ENCODE peak calls at places on chromosome 10, in ten cellular contexts. N, G, D, I, M, W, E, L, O and Z are unnamed samples.

GRCh38 chr10:63573068-63573697 is 52.0 kb downstream of the REEP3 start:
- DNase-seq in N (peak; percentile 33), G (no peak), D (no peak), I (no peak), M (no peak), W (no peak), E (no peak), L (no peak), O (no peak), Z (no peak)

GRCh38 chr10:6108631-6109443 is 20.0 kb downstream of the RBM17 start:
- DNase-seq in N (peak; percentile 64), G (no peak), D (peak; percentile 42), I (peak; percentile 49), M (no peak), W (no peak), E (no peak), L (no peak), O (no peak), Z (no peak)

GRCh38 chr10:86970152-86970886 is 2.0 kb downstream of the ADIRF start:
- DNase-seq in N (no peak), G (peak; percentile 68), D (no peak), I (no peak), M (peak; percentile 91), W (peak; percentile 91), E (peak; percentile 94), L (peak; percentile 95), O (peak; percentile 54), Z (peak; percentile 87)

GRCh38 chr10:99740933-99741559 is 9.0 kb downstream of the CUTC start:
- DNase-seq in N (no peak), G (no peak), D (no peak), I (no peak), M (no peak), W (no peak), E (no peak), L (no peak), O (no peak), Z (no peak)

GRCh38 chr10:92076722-92077121 is 153.2 kb downstream of the BTAF1 start:
- DNase-seq in N (no peak), G (no peak), D (no peak), I (no peak), M (no peak), W (no peak), E (no peak), L (no peak), O (no peak), Z (no peak)

GRCh38 chr10:13165177-13165576 is 3.8 kb downstream of the MCM10 start:
- DNase-seq in N (no peak), G (no peak), D (no peak), I (no peak), M (no peak), W (no peak), E (no peak), L (no peak), O (no peak), Z (no peak)

GRCh38 chr10:126523071-126523470 is 134.8 kb upstream of the ADAM12 start:
- DNase-seq in N (no peak), G (no peak), D (no peak), I (no peak), M (no peak), W (no peak), E (no peak), L (no peak), O (no peak), Z (no peak)

GRCh38 chr10:5575482-5576153 is 50.9 kb downstream of the CALML3 start:
- DNase-seq in N (no peak), G (no peak), D (no peak), I (no peak), M (no peak), W (no peak), E (no peak), L (peak; percentile 82), O (no peak), Z (peak; percentile 52)

GRCh38 chr10:62769574-62770242 is 34.8 kb upstream of the ADO start:
- DNase-seq in N (no peak), G (no peak), D (no peak), I (no peak), M (no peak), W (no peak), E (no peak), L (no peak), O (no peak), Z (peak; percentile 31)

GRCh38 chr10:2380218-2380617 is 642.9 kb upstream of the ADARB2 start:
- DNase-seq in N (no peak), G (no peak), D (no peak), I (no peak), M (no peak), W (no peak), E (no peak), L (no peak), O (no peak), Z (no peak)

GRCh38 chr10:73061743-73062142 is 34.9 kb downstream of the P4HA1 start:
- DNase-seq in N (no peak), G (no peak), D (no peak), I (no peak), M (no peak), W (no peak), E (no peak), L (no peak), O (no peak), Z (no peak)

GRCh38 chr10:60303778-60304177 is 85.9 kb downstream of the ANK3 start:
- DNase-seq in N (no peak), G (no peak), D (no peak), I (no peak), M (no peak), W (no peak), E (no peak), L (no peak), O (no peak), Z (no peak)

GRCh38 chr10:60299390-60299778 is 90.3 kb downstream of the ANK3 start:
- DNase-seq in N (no peak), G (no peak), D (no peak), I (no peak), M (no peak), W (no peak), E (no peak), L (no peak), O (no peak), Z (no peak)

GRCh38 chr10:60298408-60299389 is 91.0 kb downstream of the ANK3 start:
- DNase-seq in N (no peak), G (no peak), D (no peak), I (no peak), M (no peak), W (no peak), E (no peak), L (no peak), O (no peak), Z (no peak)

GRCh38 chr10:60296073-60296472 is 93.6 kb downstream of the ANK3 start:
- DNase-seq in N (no peak), G (no peak), D (no peak), I (no peak), M (no peak), W (no peak), E (no peak), L (no peak), O (no peak), Z (no peak)

GRCh38 chr10:60299961-60300883 is 89.5 kb downstream of the ANK3 start:
- DNase-seq in N (no peak), G (no peak), D (no peak), I (peak; percentile 53), M (no peak), W (no peak), E (no peak), L (no peak), O (no peak), Z (no peak)
- TF ChIP-seq EP300 in N (no peak), G (no peak), D (no peak), I (no peak), M (no peak), W (no peak), E (no peak), L (no peak), O (no peak), Z (no peak)

GRCh38 chr10:29202541-29202940 is 86.3 kb upstream of the LYZL1 start:
- DNase-seq in N (no peak), G (no peak), D (no peak), I (no peak), M (no peak), W (no peak), E (no peak), L (no peak), O (no peak), Z (no peak)
- H3K4me1 ChIP-seq in N (peaks cover 17% of the 10 kb centered on the region), G (no peaks in the 10 kb centered on the region), D (no peaks in the 10 kb centered on the region), I (peaks cover 9% of the 10 kb centered on the region), M (no peaks in the 10 kb centered on the region), W (peaks cover 8% of the 10 kb centered on the region), E (no peaks in the 10 kb centered on the region), L (no peaks in the 10 kb centered on the region), O (no peaks in the 10 kb centered on the region), Z (peaks cover 5% of the 10 kb centered on the region)

DNA sequence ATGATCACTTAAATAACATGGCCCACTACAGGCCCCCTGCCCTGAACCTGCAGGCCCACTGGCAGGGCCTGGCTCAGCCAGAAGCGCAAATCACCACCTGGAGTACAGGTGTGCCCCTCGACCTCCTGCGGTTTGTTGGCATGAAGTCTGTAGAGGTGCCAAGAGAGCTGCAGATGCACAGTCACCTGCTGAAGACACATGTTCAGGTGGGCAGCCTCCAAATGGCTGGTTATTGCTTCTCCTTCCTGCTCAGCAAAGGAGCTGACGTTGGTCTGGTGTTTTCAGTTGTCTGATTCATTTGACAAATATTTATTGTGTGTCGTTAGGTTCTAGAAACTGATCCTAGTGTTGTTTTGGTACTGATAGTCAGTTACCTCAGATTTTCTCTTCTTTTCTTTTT is 29.0 kb downstream of the DHTKD1 start:
- DNase-seq in N (no peak), G (peak; percentile 32), D (no peak), I (no peak), M (no peak), W (no peak), E (no peak), L (no peak), O (no peak), Z (no peak)
- H3K36me3 ChIP-seq in N (peaks cover 38% of the 10 kb centered on the region), G (peaks cover 42% of the 10 kb centered on the region), D (peaks cover 27% of the 10 kb centered on the region), I (peaks cover 62% of the 10 kb centered on the region), M (peaks cover 65% of the 10 kb centered on the region), W (peaks cover 2% of the 10 kb centered on the region), E (peaks cover 81% of the 10 kb centered on the region), L (peaks cover 15% of the 10 kb centered on the region), O (peaks cover 30% of the 10 kb centered on the region), Z (no peaks in the 10 kb centered on the region)

GRCh38 chr10:79255007-79255507 is 92.2 kb upstream of the PPIF start:
- DNase-seq in N (no peak), G (peak; percentile 51), D (no peak), I (no peak), M (no peak), W (no peak), E (no peak), L (no peak), O (no peak), Z (no peak)
- TF ChIP-seq EP300 in N (no peak), G (no peak), D (no peak), I (no peak), M (no peak), W (no peak), E (no peak), L (no peak), O (no peak), Z (no peak)